ENCODE peak calls at places on chromosomes 13 and 19, in six cellular contexts. X, Q, K, N, A and B are unnamed samples.

GRCh38 chr19:10870501-10870954 is 825 bp upstream of the CARM1 start:
- DNase-seq in X (no peak), Q (no peak), K (no peak), N (no peak), A (no peak), B (no peak)

GRCh38 chr19:11451942-11452813 is 16.7 kb downstream of the PRKCSH start:
- DNase-seq in X (no peak), Q (no peak), K (no peak), N (no peak), A (peak; percentile 45), B (no peak)

GRCh38 chr13:31409678-31410356 is 210.0 kb downstream of the B3GLCT start:
- DNase-seq in X (no peak), Q (no peak), K (peak; percentile 13), N (no peak), A (peak; percentile 26), B (no peak)

GRCh38 chr13:46905249-46905648 is 8.4 kb upstream of the HTR2A start:
- DNase-seq in X (no peak), Q (no peak), K (peak; percentile 25), N (no peak), A (no peak), B (no peak)

GRCh38 chr19:38695319-38695683 is 47.9 kb downstream of the ACTN4 start:
- DNase-seq in X (no peak), Q (no peak), K (no peak), N (no peak), A (no peak), B (no peak)

GRCh38 chr13:109704771-109705628 is 81.4 kb downstream of the IRS2 start:
- DNase-seq in X (no peak), Q (no peak), K (peak; percentile 82), N (no peak), A (no peak), B (no peak)

GRCh38 chr13:109160887-109161669 is 531.7 kb downstream of the MYO16 start:
- DNase-seq in X (no peak), Q (no peak), K (peak; percentile 30), N (no peak), A (no peak), B (no peak)

GRCh38 chr19:48830088-48830487 is 6.2 kb downstream of the HSD17B14 start:
- DNase-seq in X (no peak), Q (no peak), K (no peak), N (no peak), A (no peak), B (no peak)

GRCh38 chr13:98335721-98336120 is 158.7 kb upstream of the RNF113B start:
- DNase-seq in X (no peak), Q (no peak), K (no peak), N (no peak), A (peak; percentile 31), B (no peak)